ENCODE peak calls at places on chromosomes 2 and 18, in four cellular contexts. D is NCI-H1092, G is nephron progenitor cell, T is RCC 7860. I is an unnamed sample.

GRCh38 chr2:71458413-71459083 is 5.2 kb downstream of the DYSF start:
- DNase-seq in D (no peak), G (no peak), T (peak; percentile 53), I (no peak)

GRCh38 chr18:58320907-58321561 is 277.0 kb downstream of the NEDD4L start:
- DNase-seq in D (no peak), G (no peak), T (no peak), I (no peak)

GRCh38 chr18:9861157-9861556 is 24.6 kb upstream of the TXNDC2 start:
- DNase-seq in D (no peak), G (no peak), T (no peak), I (no peak)

GRCh38 chr2:101256316-101256715 is 3.6 kb downstream of the CNOT11 start:
- DNase-seq in D (no peak), G (no peak), T (no peak), I (no peak)

GRCh38 chr2:84846041-84846663 is 34.7 kb downstream of the TRABD2A start:
- DNase-seq in D (no peak), G (no peak), T (no peak), I (no peak)

GRCh38 chr2:20327370-20327769 is 23.3 kb downstream of the PUM2 start:
- DNase-seq in D (no peak), G (no peak), T (no peak), I (no peak)

GRCh38 chr18:7122376-7122775 is 4.8 kb upstream of the LAMA1 start:
- DNase-seq in D (no peak), G (no peak), T (no peak), I (no peak)

GRCh38 chr18:6561029-6561861 is 146.5 kb upstream of the L3MBTL4 start:
- DNase-seq in D (no peak), G (peak; percentile 17), T (no peak), I (peak; percentile 91)

GRCh38 chr2:215671691-215672090 is 235.8 kb upstream of the FN1 start:
- DNase-seq in D (no peak), G (no peak), T (no peak), I (no peak)

GRCh38 chr18:68721681-68722583 is 7.0 kb upstream of the TMX3 start:
- DNase-seq in D (no peak), G (no peak), T (no peak), I (no peak)

GRCh38 chr2:237687666-237688065 is 60.3 kb downstream of the LRRFIP1 start:
- DNase-seq in D (no peak), G (no peak), T (peak; percentile 99), I (no peak)

GRCh38 chr2:218898109-218898878 is 17.6 kb downstream of the WNT10A start:
- DNase-seq in D (no peak), G (peak; percentile 90), T (no peak), I (no peak)

GRCh38 chr2:240946046-240946445 is 39.9 kb downstream of the CROCC2 start:
- DNase-seq in D (no peak), G (no peak), T (no peak), I (peak; percentile 77)

GRCh38 chr2:105934467-105934866 is 189.8 kb downstream of the NCK2 start:
- DNase-seq in D (no peak), G (peak; percentile 7), T (no peak), I (no peak)

GRCh38 chr2:121527009-121527682 is 3.5 kb upstream of the RNU4ATAC start:
- DNase-seq in D (no peak), G (no peak), T (no peak), I (no peak)

GRCh38 chr2:6080837-6081541 is 388.8 kb downstream of the SOX11 start:
- DNase-seq in D (peak; percentile 5), G (no peak), T (no peak), I (peak; percentile 85)

GRCh38 chr18:35683021-35683420 is 101.5 kb downstream of the GALNT1 start:
- DNase-seq in D (no peak), G (no peak), T (no peak), I (no peak)

GRCh38 chr18:37042381-37042780 is 213.5 kb downstream of the KIAA1328 start:
- DNase-seq in D (no peak), G (no peak), T (no peak), I (no peak)

GRCh38 chr2:191678437-191679110 is 638 bp downstream of the NABP1 start:
- DNase-seq in D (no peak), G (peak; percentile 55), T (peak; percentile 60), I (no peak)

GRCh38 chr2:234787114-234787513 is 164.7 kb upstream of the SH3BP4 start:
- DNase-seq in D (no peak), G (no peak), T (no peak), I (no peak)

GRCh38 chr2:110883401-110883800 is 151.0 kb downstream of the ACOXL start:
- DNase-seq in D (no peak), G (no peak), T (no peak), I (no peak)

GRCh38 chr18:7566587-7567486 is at the start of gene PTPRM:
- DNase-seq in D (peak; percentile 41), G (peak; percentile 82), T (peak; percentile 41), I (no peak)

GRCh38 chr2:121214296-121214695 is 70.7 kb downstream of the TFCP2L1 start:
- DNase-seq in D (no peak), G (no peak), T (no peak), I (no peak)

GRCh38 chr2:206915136-206915535 is 24.2 kb upstream of the CPO start:
- DNase-seq in D (no peak), G (no peak), T (peak; percentile 95), I (no peak)

GRCh38 chr18:12046751-12047335 is 46.8 kb upstream of the ANKRD62 start:
- DNase-seq in D (no peak), G (no peak), T (no peak), I (no peak)

GRCh38 chr2:46229134-46230063 is 67.8 kb upstream of the EPAS1 start:
- DNase-seq in D (no peak), G (no peak), T (peak; percentile 95), I (no peak)

GRCh38 chr18:58529714-58530354 is 99.1 kb downstream of the ALPK2 start:
- DNase-seq in D (peak; percentile 56), G (peak; percentile 71), T (peak; percentile 44), I (no peak)

GRCh38 chr2:219001577-219002394 is 8.6 kb upstream of the CRYBA2 start:
- DNase-seq in D (peak; percentile 95), G (peak; percentile 30), T (no peak), I (peak; percentile 49)

GRCh38 chr2:45649855-45650806 is 1.3 kb upstream of the PRKCE start:
- DNase-seq in D (no peak), G (peak; percentile 73), T (no peak), I (peak; percentile 61)

GRCh38 chr18:28159055-28159454 is 17.9 kb downstream of the CDH2 start:
- DNase-seq in D (no peak), G (no peak), T (no peak), I (no peak)

GRCh38 chr2:223585691-223586090 is 16.5 kb downstream of the SCG2 start:
- DNase-seq in D (peak; percentile 73), G (no peak), T (no peak), I (peak; percentile 38)

GRCh38 chr18:47772374-47773248 is 157.8 kb downstream of the SMAD2 start:
- DNase-seq in D (no peak), G (peak; percentile 54), T (peak; percentile 19), I (no peak)

I was measured in NCI-H524 treated with DMSO at 0.1 percent for 48 hours.